ENCODE peak calls at places on chromosomes 16 and 17, in ten cellular contexts. C is ascending aorta, F is cardiac muscle cell, A is neuronal stem cell, H is upper lobe of right lung, D is right cardiac atrium, P is tibial nerve, K is adrenal gland, U is breast epithelium, M is GM23248. Q is an unnamed sample.

GRCh38 chr17:76726231-76726765 is at the start of gene JMJD6:
- DNase-seq in P (peak; percentile 92), D (peak; percentile 99), C (peak; percentile 91), F (peak; percentile 95), H (peak; percentile 99), K (peak; percentile 97), M (peak; percentile 98), A (peak; percentile 92), U (peak; percentile 96), Q (peak; percentile 98)

GRCh38 chr17:74474043-74474792 is 7.8 kb downstream of the CD300A start:
- DNase-seq in D (no peak), F (no peak), H (no peak), U (no peak), P (no peak), A (no peak), M (no peak), C (no peak), K (no peak), Q (no peak)

GRCh38 chr16:85627835-85628556 is 14.9 kb downstream of the GSE1 start:
- DNase-seq in H (no peak), F (peak; percentile 88), C (no peak), U (no peak), M (no peak), D (no peak), P (no peak), K (no peak), A (no peak), Q (no peak)

GRCh38 chr17:38733315-38734234 is 3.4 kb downstream of the CISD3 start:
- DNase-seq in K (no peak), U (no peak), C (no peak), H (no peak), A (no peak), M (no peak), F (no peak), P (no peak), D (no peak), Q (no peak)

GRCh38 chr17:57577751-57578607 is 167.1 kb downstream of the CCDC182 start:
- DNase-seq in K (peak; percentile 85), P (peak; percentile 25), D (no peak), H (no peak), C (no peak), U (no peak), M (peak; percentile 79), A (peak; percentile 83), F (no peak), Q (no peak)

GRCh38 chr17:29661220-29661619 is 38.5 kb upstream of the CORO6 start:
- DNase-seq in C (no peak), F (no peak), D (no peak), H (no peak), M (no peak), A (no peak), P (no peak), U (no peak), K (no peak), Q (no peak)

GRCh38 chr16:71584543-71585317 is 7.8 kb upstream of the TAT start:
- DNase-seq in P (no peak), K (no peak), C (no peak), D (no peak), H (no peak), M (no peak), U (no peak), A (no peak), F (no peak), Q (no peak)

GRCh38 chr16:66041907-66042306 is 324.6 kb upstream of the CDH5 start:
- DNase-seq in M (no peak), H (no peak), C (no peak), A (no peak), K (no peak), U (no peak), D (no peak), P (no peak), F (no peak), Q (no peak)

GRCh38 chr16:30764086-30764485 is 2.0 kb downstream of the RNF40 start:
- DNase-seq in K (no peak), M (no peak), A (no peak), P (no peak), F (no peak), D (peak; percentile 38), C (no peak), H (no peak), U (no peak), Q (no peak)

GRCh38 chr17:48012151-48012520 is 25.5 kb downstream of the COPZ2 start:
- DNase-seq in F (peak; percentile 77), M (peak; percentile 64), A (no peak), C (no peak), P (no peak), H (peak; percentile 73), D (peak; percentile 77), K (peak; percentile 39), U (no peak), Q (peak; percentile 74)
- H3K4me3 ChIP-seq in F (peak overlapping the region; percentile 28), M (peak overlapping the region; percentile 71), A (peak overlapping the region; percentile 64), C (peak overlapping the region; percentile 57), P (peak overlapping the region; percentile 49), H (peak overlapping the region; percentile 28), D (peak overlapping the region; percentile 50), K (peak overlapping the region; percentile 38), U (peak overlapping the region; percentile 48), Q (peak overlapping the region; percentile 66)

DNA sequence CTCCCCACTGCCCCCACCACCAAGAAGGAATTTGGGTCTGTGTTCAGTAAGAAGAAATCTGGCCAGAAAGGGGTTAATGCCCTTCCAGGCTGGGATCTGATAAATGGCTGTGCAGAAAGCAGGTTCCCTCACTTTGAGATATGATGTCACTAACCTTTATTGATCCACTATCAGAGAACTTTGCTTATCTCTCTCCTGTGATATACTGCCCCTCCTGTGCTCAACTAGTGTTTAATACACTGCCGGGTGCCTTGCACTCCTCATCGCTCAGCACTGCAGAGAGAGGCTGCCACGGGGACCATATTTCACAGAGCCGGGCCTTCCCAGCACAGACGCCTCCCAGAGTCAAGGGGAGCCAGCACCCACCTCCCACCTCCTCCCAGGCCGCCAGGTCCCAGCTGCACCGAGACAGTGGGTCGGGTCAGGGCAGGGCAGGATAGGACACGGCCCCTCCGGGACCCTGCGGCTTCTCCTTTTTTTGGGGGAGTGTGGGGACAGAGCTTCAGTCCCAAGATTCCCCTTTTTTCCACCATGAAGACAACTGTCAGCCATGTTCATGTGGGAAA is 20.2 kb downstream of the ZFHX3 start:
- DNase-seq in P (no peak), D (no peak), A (no peak), U (no peak), H (no peak), C (no peak), F (peak; percentile 21), K (no peak), M (no peak), Q (no peak)
- H3K27me3 ChIP-seq in P (no peaks in the 10 kb centered on the region), D (no peaks in the 10 kb centered on the region), A (no peaks in the 10 kb centered on the region), U (no peaks in the 10 kb centered on the region), H (no peaks in the 10 kb centered on the region), C (no peaks in the 10 kb centered on the region), F (no peaks in the 10 kb centered on the region), K (no peaks in the 10 kb centered on the region), M (no peaks in the 10 kb centered on the region), Q (no peaks in the 10 kb centered on the region)

GRCh38 chr17:82085031-82085861 is 12.8 kb downstream of the FASN start:
- DNase-seq in M (no peak), F (no peak), P (no peak), U (no peak), K (no peak), A (no peak), H (no peak), C (no peak), D (peak; percentile 59), Q (no peak)

GRCh38 chr17:82082456-82082855 is 15.6 kb downstream of the FASN start:
- DNase-seq in H (no peak), D (peak; percentile 54), F (no peak), P (no peak), C (no peak), U (no peak), M (no peak), K (no peak), A (no peak), Q (no peak)

GRCh38 chr17:82083009-82083408 is 15.0 kb downstream of the FASN start:
- DNase-seq in H (no peak), U (no peak), D (peak; percentile 46), M (no peak), F (no peak), C (no peak), P (no peak), A (no peak), K (no peak), Q (no peak)

GRCh38 chr17:82084373-82085030 is 13.5 kb downstream of the FASN start:
- DNase-seq in A (no peak), M (no peak), K (no peak), P (no peak), F (no peak), H (no peak), D (no peak), C (no peak), U (no peak), Q (no peak)

GRCh38 chr17:82083533-82084359 is 14.3 kb downstream of the FASN start:
- DNase-seq in K (no peak), F (no peak), D (peak; percentile 60), P (no peak), U (no peak), M (no peak), A (no peak), H (no peak), C (no peak), Q (no peak)
- H3K27ac ChIP-seq in K (no peak overlapping the region), F (no peak overlapping the region), D (no peak overlapping the region), P (no peak overlapping the region), U (no peak overlapping the region), M (no peak overlapping the region), A (no peak overlapping the region), H (no peak overlapping the region), C (no peak overlapping the region), Q (no peak overlapping the region)

GRCh38 chr16:51326131-51326856 is 175.2 kb upstream of the SALL1 start:
- DNase-seq in F (no peak), C (no peak), H (no peak), U (no peak), M (peak; percentile 91), K (no peak), A (no peak), P (no peak), D (no peak), Q (no peak)
- H3K4me3 ChIP-seq in F (no peak overlapping the region), C (no peak overlapping the region), H (no peak overlapping the region), U (no peak overlapping the region), M (peak overlapping the region; percentile 29), K (no peak overlapping the region), A (no peak overlapping the region), P (no peak overlapping the region), D (no peak overlapping the region), Q (no peak overlapping the region)

GRCh38 chr16:2959206-2959605 is 4.9 kb upstream of the KREMEN2 start:
- DNase-seq in D (no peak), U (no peak), H (no peak), F (no peak), P (no peak), A (no peak), K (no peak), C (no peak), M (no peak), Q (no peak)
- H3K27me3 ChIP-seq in D (no peaks in the 10 kb centered on the region), U (peaks cover 7% of the 10 kb centered on the region), H (peaks cover 78% of the 10 kb centered on the region), F (peaks cover 21% of the 10 kb centered on the region), P (peaks cover 2% of the 10 kb centered on the region), A (no peaks in the 10 kb centered on the region), K (peaks cover 32% of the 10 kb centered on the region), C (peaks cover 31% of the 10 kb centered on the region), M (peaks cover 33% of the 10 kb centered on the region), Q (peaks cover 57% of the 10 kb centered on the region)

Q was measured in dorsolateral prefrontal cortex.